ENCODE peak calls at places on chromosomes 5 and 9, in six cellular contexts. P is PC-3, I is neural progenitor cell, Z is astrocyte, U is hepatocyte, V is GM12878. N is an unnamed sample.

GRCh38 chr5:26763151-26763550 is 275.2 kb downstream of the CDH9 start:
- DNase-seq in P (no peak), I (no peak), Z (no peak), U (no peak), V (no peak), N (no peak)

GRCh38 chr5:23419115-23419514 is 88.3 kb upstream of the PRDM9 start:
- DNase-seq in P (peak; percentile 85), I (peak; percentile 55), Z (no peak), U (no peak), V (no peak), N (peak; percentile 19)

GRCh38 chr5:93929146-93929545 is 187.7 kb upstream of the POU5F2 start:
- DNase-seq in P (no peak), I (no peak), Z (peak; percentile 63), U (no peak), V (no peak), N (no peak)

GRCh38 chr5:53173083-53173482 is 63.5 kb upstream of the MOCS2 start:
- DNase-seq in P (no peak), I (no peak), Z (no peak), U (peak; percentile 15), V (no peak), N (no peak)

GRCh38 chr5:80686757-80687156 is 32.0 kb upstream of the DHFR start:
- DNase-seq in P (peak; percentile 40), I (no peak), Z (peak; percentile 7), U (no peak), V (no peak), N (no peak)

GRCh38 chr5:88287302-88287701 is 18.7 kb upstream of the TMEM161B start:
- DNase-seq in P (no peak), I (no peak), Z (no peak), U (no peak), V (no peak), N (no peak)

GRCh38 chr9:33032865-33033264 is 7.8 kb downstream of the DNAJA1 start:
- DNase-seq in P (no peak), I (no peak), Z (no peak), U (no peak), V (no peak), N (no peak)

GRCh38 chr9:93825348-93826115 is 129.6 kb downstream of the BARX1 start:
- DNase-seq in P (no peak), I (no peak), Z (no peak), U (no peak), V (no peak), N (no peak)

GRCh38 chr5:127031863-127032232 is 1.5 kb upstream of the MARCHF3 start:
- DNase-seq in P (no peak), I (no peak), Z (no peak), U (no peak), V (no peak), N (peak; percentile 43)

GRCh38 chr5:84119252-84119651 is 265.4 kb downstream of the EDIL3 start:
- DNase-seq in P (peak; percentile 74), I (no peak), Z (peak; percentile 4), U (no peak), V (no peak), N (no peak)

GRCh38 chr5:177469061-177469628 is 4.3 kb downstream of the DBN1 start:
- DNase-seq in P (no peak), I (peak; percentile 65), Z (no peak), U (no peak), V (no peak), N (no peak)

GRCh38 chr9:121808781-121809180 is 157.3 kb downstream of the DAB2IP start:
- DNase-seq in P (no peak), I (no peak), Z (no peak), U (no peak), V (no peak), N (no peak)

GRCh38 chr5:119255571-119256356 is 100.1 kb upstream of the TNFAIP8 start:
- DNase-seq in P (peak; percentile 58), I (no peak), Z (no peak), U (peak; percentile 42), V (no peak), N (peak; percentile 67)

GRCh38 chr9:137192448-137192780 is 3.9 kb downstream of the SSNA1 start:
- DNase-seq in P (no peak), I (no peak), Z (no peak), U (no peak), V (no peak), N (no peak)

GRCh38 chr9:81264516-81264915 is 424.8 kb downstream of the TLE1 start:
- DNase-seq in P (no peak), I (no peak), Z (peak; percentile 87), U (peak; percentile 8), V (no peak), N (no peak)

GRCh38 chr9:99753436-99753835 is 68.2 kb upstream of the NR4A3 start:
- DNase-seq in P (peak; percentile 37), I (no peak), Z (peak; percentile 8), U (no peak), V (no peak), N (peak; percentile 46)
- H3K4me2 ChIP-seq in P (no peak overlapping the region), I (no peak overlapping the region), Z (no peak overlapping the region), U (no peak overlapping the region), V (no peak overlapping the region), N (no peak overlapping the region)

DNA sequence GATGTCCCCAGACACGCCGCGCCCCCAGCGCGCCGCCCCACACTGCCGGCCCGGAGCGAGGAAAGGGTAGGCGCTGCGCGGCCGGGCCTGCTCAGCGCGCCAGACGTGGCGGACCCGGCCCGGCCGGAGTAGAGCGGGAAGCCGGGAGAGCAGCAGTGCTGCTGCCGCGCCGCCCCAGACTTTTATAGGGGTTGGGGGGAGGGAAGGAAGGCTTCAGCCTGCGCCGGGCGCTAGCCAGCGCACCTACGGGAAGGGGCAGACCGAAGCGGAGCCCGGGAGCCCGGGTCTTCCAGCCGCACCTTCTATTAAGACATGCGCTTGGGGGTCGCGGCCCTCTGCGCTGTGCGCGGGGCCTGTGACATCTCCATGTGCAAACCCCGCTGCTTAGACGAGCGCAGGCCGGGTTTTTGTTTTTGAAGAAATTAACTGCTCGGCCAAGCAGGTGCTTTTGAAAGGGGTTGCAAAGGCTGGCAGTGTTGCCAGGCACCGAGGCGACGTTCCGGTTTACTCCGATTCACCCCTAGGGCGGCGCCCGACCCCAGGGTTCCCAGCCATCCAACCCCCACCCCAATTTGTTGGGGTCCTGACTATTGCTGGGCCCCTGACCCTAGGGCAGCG is 361 bp upstream of the PAX5 start:
- DNase-seq in P (peak; percentile 40), I (peak; percentile 84), Z (no peak), U (peak; percentile 48), V (no peak), N (no peak)
- TF ChIP-seq EZH2 in P (no peak), I (peak; percentile 95), Z (peak; percentile 94), U (peak; percentile 98), V (no peak), N (no peak)

GRCh38 chr9:96022445-96023031 is 147.0 kb downstream of the ERCC6L2 start:
- DNase-seq in P (no peak), I (peak; percentile 71), Z (no peak), U (no peak), V (no peak), N (no peak)
- H3K4me2 ChIP-seq in P (no peak overlapping the region), I (peak overlapping the region; percentile 92), Z (peak overlapping the region; percentile 89), U (peak overlapping the region; percentile 100), V (no peak overlapping the region), N (no peak overlapping the region)

GRCh38 chr9:21970001-21970799 is 24.0 kb downstream of the CDKN2A start:
- DNase-seq in P (no peak), I (peak; percentile 21), Z (no peak), U (no peak), V (no peak), N (no peak)

GRCh38 chr9:21972361-21972760 is 21.8 kb downstream of the CDKN2A start:
- DNase-seq in P (no peak), I (no peak), Z (no peak), U (no peak), V (no peak), N (no peak)

GRCh38 chr9:21969011-21969935 is 24.9 kb downstream of the CDKN2A start:
- DNase-seq in P (no peak), I (peak; percentile 80), Z (no peak), U (no peak), V (no peak), N (no peak)

GRCh38 chr9:21968331-21969010 is 25.7 kb downstream of the CDKN2A start:
- DNase-seq in P (no peak), I (peak; percentile 73), Z (no peak), U (peak; percentile 26), V (no peak), N (no peak)

DNA sequence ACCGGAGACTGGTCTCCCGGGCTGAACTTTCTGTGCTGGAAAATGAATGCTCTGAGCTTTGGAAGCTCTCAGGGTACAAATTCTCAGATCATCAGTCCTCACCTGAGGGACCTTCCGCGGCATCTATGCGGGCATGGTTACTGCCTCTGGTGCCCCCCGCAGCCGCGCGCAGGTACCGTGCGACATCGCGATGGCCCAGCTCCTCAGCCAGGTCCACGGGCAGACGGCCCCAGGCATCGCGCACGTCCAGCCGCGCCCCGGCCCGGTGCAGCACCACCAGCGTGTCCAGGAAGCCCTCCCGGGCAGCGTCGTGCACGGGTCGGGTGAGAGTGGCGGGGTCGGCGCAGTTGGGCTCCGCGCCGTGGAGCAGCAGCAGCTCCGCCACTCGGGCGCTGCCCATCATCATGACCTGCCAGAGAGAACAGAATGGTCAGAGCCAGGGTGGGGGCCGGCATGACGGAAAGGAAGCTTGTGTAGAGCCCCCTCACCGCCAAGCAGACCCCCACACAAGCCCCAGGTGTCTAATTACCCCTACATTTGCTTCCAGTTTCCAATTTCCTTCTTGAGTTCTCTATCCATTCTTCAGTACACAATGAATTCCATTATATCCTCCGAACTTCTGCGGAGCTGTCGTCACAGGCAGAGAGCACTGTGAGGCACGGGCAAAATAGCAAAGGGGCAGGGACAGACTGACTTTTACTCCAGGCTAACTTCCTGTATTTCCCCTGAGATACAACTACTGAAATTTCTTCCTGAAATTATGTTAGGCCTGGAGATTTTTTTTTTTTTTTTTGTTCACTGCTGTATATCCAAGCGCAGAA is 23.2 kb downstream of the CDKN2A start:
- DNase-seq in P (no peak), I (peak; percentile 55), Z (no peak), U (peak; percentile 3), V (no peak), N (no peak)
- TF ChIP-seq EZH2 in P (no peak), I (peak; percentile 97), Z (peak; percentile 92), U (peak; percentile 99), V (no peak), N (no peak)

DNA sequence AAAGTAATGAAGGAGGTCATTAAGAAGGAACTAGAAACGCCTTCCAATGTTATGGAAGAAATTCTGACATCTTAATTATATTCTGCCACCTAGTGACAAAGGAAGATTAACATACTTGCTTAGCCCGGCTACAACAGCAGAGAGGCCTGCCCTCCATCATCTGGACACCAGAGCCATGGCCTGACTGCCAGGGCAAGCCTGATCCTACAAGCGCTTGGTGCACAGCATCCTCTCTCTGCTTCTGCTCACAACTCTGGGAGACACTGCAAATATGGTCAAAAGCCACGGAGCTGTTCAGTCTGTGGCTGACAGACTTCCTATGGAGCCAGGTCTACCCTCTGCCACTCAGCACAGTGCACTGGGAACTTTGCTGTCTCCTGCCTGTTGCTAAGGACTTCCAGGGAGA is 87.3 kb upstream of the SLC44A1 start:
- DNase-seq in P (peak; percentile 67), I (peak; percentile 66), Z (peak; percentile 56), U (peak; percentile 80), V (no peak), N (peak; percentile 71)
- H3K4me2 ChIP-seq in P (no peak overlapping the region), I (no peak overlapping the region), Z (no peak overlapping the region), U (no peak overlapping the region), V (no peak overlapping the region), N (peak overlapping the region; percentile 37)

GRCh38 chr5:139870677-139871076 is 75.1 kb downstream of the PSD2 start:
- DNase-seq in P (no peak), I (no peak), Z (no peak), U (no peak), V (no peak), N (no peak)
- TF ChIP-seq EZH2 in P (no peak), I (no peak), Z (no peak), U (no peak), V (no peak), N (no peak)

GRCh38 chr5:1409386-1410110 is 35.7 kb downstream of the SLC6A3 start:
- DNase-seq in P (peak; percentile 28), I (peak; percentile 83), Z (peak; percentile 7), U (peak; percentile 51), V (no peak), N (peak; percentile 57)
- H3K4me2 ChIP-seq in P (no peak overlapping the region), I (no peak overlapping the region), Z (no peak overlapping the region), U (no peak overlapping the region), V (no peak overlapping the region), N (no peak overlapping the region)